ENCODE peak calls at places on chromosomes 11 and 22, in six cellular contexts. R is hepatocyte, P is endodermal cell, M is gastrocnemius medialis, X is body of pancreas, Y is fibroblast of lung. Q is an unnamed sample.

GRCh38 chr11:122706689-122707088 is 51.2 kb downstream of the UBASH3B start:
- DNase-seq in X (no peak), P (no peak), R (no peak), M (no peak), Y (peak), Q (no peak)

GRCh38 chr11:123357353-123357989 is 72.6 kb upstream of the GRAMD1B start:
- DNase-seq in X (no peak), R (no peak), M (no peak), P (no peak), Y (no peak), Q (no peak)

GRCh38 chr22:23128269-23129108 is 13.3 kb downstream of the RSPH14 start:
- DNase-seq in M (no peak), R (peak), Y (peak), P (peak), X (peak), Q (peak)

GRCh38 chr11:10878408-10879214 is 20.8 kb upstream of the ZBED5 start:
- DNase-seq in X (peak), M (no peak), R (peak), P (peak), Y (peak), Q (peak)

GRCh38 chr11:72609451-72609850 is 64.8 kb downstream of the PDE2A start:
- DNase-seq in R (no peak), P (no peak), M (no peak), Y (no peak), X (no peak), Q (no peak)

GRCh38 chr11:13134886-13135285 is 125.8 kb downstream of the RASSF10 start:
- DNase-seq in P (no peak), R (no peak), X (no peak), Y (no peak), M (no peak), Q (no peak)

GRCh38 chr11:122709042-122709760 is 53.7 kb downstream of the UBASH3B start:
- DNase-seq in P (no peak), X (no peak), Y (peak), M (no peak), R (no peak), Q (no peak)

GRCh38 chr11:34302046-34302921 is 55.5 kb downstream of the ABTB2 start:
- DNase-seq in Y (peak), R (no peak), X (no peak), P (peak), M (no peak), Q (no peak)

GRCh38 chr11:1565173-1565903 is 6.7 kb downstream of the DUSP8 start:
- DNase-seq in Y (no peak), X (peak), P (no peak), M (no peak), R (no peak), Q (no peak)

GRCh38 chr11:61698173-61698965 is 18.2 kb downstream of the DAGLA start:
- DNase-seq in P (no peak), Y (peak), R (no peak), M (no peak), X (no peak), Q (no peak)

GRCh38 chr11:69001301-69002081 is 11.6 kb downstream of the MRGPRF start:
- DNase-seq in P (peak), R (peak), X (no peak), M (no peak), Y (no peak), Q (no peak)

GRCh38 chr22:38244106-38244505 is 28.7 kb downstream of the TMEM184B start:
- DNase-seq in M (no peak), X (no peak), R (no peak), P (no peak), Y (no peak), Q (no peak)

GRCh38 chr22:50260801-50261614 is 475 bp downstream of the MAPK12 start:
- DNase-seq in Y (peak), M (no peak), X (peak), R (peak), P (peak), Q (peak)

GRCh38 chr22:36776722-36777121 is 803 bp upstream of the IFT27 start:
- DNase-seq in R (no peak), Y (no peak), X (no peak), P (no peak), M (no peak), Q (no peak)
- H3K4me3 ChIP-seq in R (no peak), Y (no peak), X (no peak), P (peak), M (peak), Q (peak)

GRCh38 chr22:46634011-46634699 is 14.0 kb downstream of the GRAMD4 start:
- DNase-seq in Y (no peak), R (no peak), M (no peak), P (no peak), X (peak), Q (no peak)

GRCh38 chr22:46637711-46638600 is 17.8 kb downstream of the GRAMD4 start:
- DNase-seq in Y (no peak), P (no peak), M (no peak), X (no peak), R (no peak), Q (no peak)

GRCh38 chr22:46636221-46637002 is 16.2 kb downstream of the GRAMD4 start:
- DNase-seq in M (peak), X (no peak), R (no peak), Y (no peak), P (peak), Q (no peak)

GRCh38 chr22:46633334-46633890 is 13.2 kb downstream of the GRAMD4 start:
- DNase-seq in Y (no peak), X (no peak), P (no peak), R (no peak), M (no peak), Q (no peak)

GRCh38 chr22:46635756-46636155 is 15.6 kb downstream of the GRAMD4 start:
- DNase-seq in P (peak), R (peak), Y (no peak), X (no peak), M (no peak), Q (peak)
- TF ChIP-seq CTCF in P (peak), R (peak), Y (no peak), X (no peak), M (no peak), Q (peak)

GRCh38 chr11:77232242-77232641 is 69.2 kb downstream of the GDPD4 start:
- DNase-seq in M (no peak), Y (no peak), P (no peak), X (no peak), R (no peak), Q (no peak)
- H3K4me3 ChIP-seq in M (no peak), Y (no peak), P (no peak), X (no peak), R (no peak), Q (no peak)

GRCh38 chr11:46671958-46672315 is 28.5 kb downstream of the ARHGAP1 start:
- DNase-seq in Y (no peak), M (no peak), X (no peak), P (no peak), R (no peak), Q (no peak)

GRCh38 chr11:46672381-46672839 is 28.0 kb downstream of the ARHGAP1 start:
- DNase-seq in X (no peak), M (no peak), Y (no peak), P (no peak), R (no peak), Q (no peak)

GRCh38 chr11:46666982-46667590 is 33.3 kb downstream of the ARHGAP1 start:
- DNase-seq in X (no peak), Y (no peak), P (no peak), M (no peak), R (no peak), Q (no peak)

GRCh38 chr11:46668480-46669085 is 31.8 kb downstream of the ARHGAP1 start:
- DNase-seq in R (no peak), M (no peak), X (no peak), P (no peak), Y (no peak), Q (peak)

DNA sequence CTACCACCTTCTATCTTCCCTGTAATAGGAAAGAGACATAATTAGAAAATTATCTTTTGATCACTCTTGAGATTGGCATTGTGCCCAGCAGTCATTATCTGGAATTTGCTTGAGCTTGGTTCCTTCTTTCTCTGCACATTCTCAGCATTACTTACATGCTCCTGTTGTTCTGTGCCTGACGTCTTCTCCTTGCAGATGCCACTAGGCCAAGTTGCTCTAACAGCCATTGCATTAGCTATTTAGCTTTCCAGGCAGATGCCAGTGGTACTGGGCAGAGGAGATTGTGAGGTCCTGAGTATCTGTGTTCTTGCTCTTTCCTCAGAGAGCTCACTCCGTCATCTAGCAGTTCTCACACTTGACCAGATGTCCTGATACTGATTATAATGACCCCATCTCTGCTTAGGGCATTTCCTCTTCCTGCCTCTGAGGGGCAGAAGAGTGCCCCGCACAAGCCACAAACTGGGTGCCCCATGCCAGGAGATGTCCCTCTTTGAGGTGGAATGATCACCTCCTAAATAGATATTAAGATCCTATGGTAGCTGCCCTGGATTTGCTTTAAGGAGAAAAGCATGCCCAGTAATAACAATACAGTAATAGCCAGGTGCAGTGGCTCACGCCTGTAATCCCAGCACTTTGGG is 30.7 kb downstream of the ARHGAP1 start:
- DNase-seq in P (peak), R (no peak), X (no peak), M (no peak), Y (no peak), Q (peak)
- TF ChIP-seq CTCF in P (peak), R (peak), X (no peak), M (no peak), Y (no peak), Q (peak)

GRCh38 chr11:79196950-79197349 is 243.9 kb downstream of the TENM4 start:
- DNase-seq in P (no peak), R (no peak), Y (no peak), X (no peak), M (no peak), Q (no peak)

GRCh38 chr11:79192836-79193235 is 248.0 kb downstream of the TENM4 start:
- DNase-seq in M (no peak), R (no peak), X (no peak), Y (no peak), P (no peak), Q (no peak)

GRCh38 chr11:79195209-79195608 is 245.6 kb downstream of the TENM4 start:
- DNase-seq in P (no peak), Y (no peak), X (no peak), M (no peak), R (no peak), Q (no peak)

GRCh38 chr11:79189604-79190003 is 251.2 kb downstream of the TENM4 start:
- DNase-seq in P (no peak), R (no peak), M (no peak), X (peak), Y (no peak), Q (no peak)

DNA sequence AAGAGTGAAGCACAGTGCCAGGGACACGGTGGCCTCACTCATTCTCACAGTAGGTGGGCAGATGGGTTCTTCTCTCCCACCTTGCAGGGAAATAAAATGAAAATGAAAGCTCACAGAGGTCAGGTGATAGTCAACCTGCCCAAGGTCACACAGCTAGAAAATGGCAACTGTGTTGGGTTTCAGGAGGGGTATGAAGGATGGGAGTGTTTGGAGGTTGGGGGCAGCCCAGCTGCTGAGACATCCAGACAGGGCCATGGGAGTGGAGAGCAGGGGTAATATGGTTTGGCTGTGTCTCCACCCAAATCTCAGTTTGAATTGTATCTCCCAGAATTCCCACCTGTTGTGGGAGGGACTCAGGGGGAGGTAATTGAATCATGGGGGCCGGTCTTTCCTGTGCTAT is 247.2 kb downstream of the TENM4 start:
- DNase-seq in R (no peak), M (no peak), X (no peak), Y (no peak), P (no peak), Q (no peak)
- H3K4me3 ChIP-seq in R (no peak), M (no peak), X (no peak), Y (no peak), P (no peak), Q (no peak)

GRCh38 chr11:105000797-105001196 is 22.2 kb downstream of the CASP5 start:
- DNase-seq in M (no peak), X (no peak), Y (no peak), P (peak), R (no peak), Q (peak)
- TF ChIP-seq CTCF in M (peak), X (no peak), Y (peak), P (peak), R (peak), Q (peak)

GRCh38 chr11:45847908-45848316 is 637 bp downstream of the CRY2 start:
- DNase-seq in M (peak), P (peak), Y (peak), X (peak), R (peak), Q (peak)

GRCh38 chr11:45848654-45849081 is 1.4 kb downstream of the CRY2 start:
- DNase-seq in Y (no peak), P (no peak), R (peak), X (peak), M (no peak), Q (no peak)

GRCh38 chr11:45844822-45845573 is 2.3 kb upstream of the CRY2 start:
- DNase-seq in R (no peak), M (no peak), P (no peak), Y (no peak), X (no peak), Q (no peak)

GRCh38 chr11:45846974-45847907 is at the start of gene CRY2:
- DNase-seq in P (peak), M (peak), X (peak), R (peak), Y (peak), Q (peak)

DNA sequence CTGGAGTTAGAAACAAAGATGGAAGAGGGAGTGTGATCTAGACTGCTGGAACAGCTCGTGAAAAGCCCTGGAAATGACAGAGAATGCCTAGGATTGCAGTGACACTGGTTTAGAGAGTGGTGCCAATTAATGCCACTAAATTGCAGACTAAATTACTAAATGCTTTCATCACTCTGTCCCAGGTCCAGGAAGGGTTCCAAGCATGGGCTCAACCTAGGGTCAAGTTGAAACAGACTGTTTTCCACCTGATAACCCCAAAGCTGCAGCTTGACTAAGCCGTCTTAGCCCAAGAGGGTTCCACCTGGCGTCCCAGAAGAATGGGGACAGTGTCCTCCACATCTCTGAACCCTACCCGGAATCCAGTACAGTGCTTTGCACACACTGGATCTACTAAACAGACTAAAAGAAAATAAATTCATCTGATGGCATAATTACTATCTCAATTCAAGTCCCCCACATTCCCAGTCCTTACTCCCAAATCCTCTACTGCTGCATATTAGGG is 1.1 kb upstream of the CRY2 start:
- DNase-seq in P (no peak), X (no peak), R (no peak), M (no peak), Y (no peak), Q (peak)
- H3K4me3 ChIP-seq in P (no peak), X (no peak), R (no peak), M (peak), Y (no peak), Q (peak)

GRCh38 chr22:34108168-34108567 is 187.9 kb upstream of the LARGE1 start:
- DNase-seq in P (no peak), R (no peak), Y (no peak), M (no peak), X (no peak), Q (no peak)

GRCh38 chr22:34115722-34116121 is 195.4 kb upstream of the LARGE1 start:
- DNase-seq in P (no peak), Y (no peak), M (no peak), R (no peak), X (no peak), Q (no peak)

GRCh38 chr22:34113381-34113780 is 193.1 kb upstream of the LARGE1 start:
- DNase-seq in R (no peak), P (no peak), Y (no peak), X (no peak), M (no peak), Q (no peak)

GRCh38 chr22:34116126-34116525 is 195.8 kb upstream of the LARGE1 start:
- DNase-seq in Y (no peak), P (no peak), M (no peak), X (no peak), R (peak), Q (no peak)

DNA sequence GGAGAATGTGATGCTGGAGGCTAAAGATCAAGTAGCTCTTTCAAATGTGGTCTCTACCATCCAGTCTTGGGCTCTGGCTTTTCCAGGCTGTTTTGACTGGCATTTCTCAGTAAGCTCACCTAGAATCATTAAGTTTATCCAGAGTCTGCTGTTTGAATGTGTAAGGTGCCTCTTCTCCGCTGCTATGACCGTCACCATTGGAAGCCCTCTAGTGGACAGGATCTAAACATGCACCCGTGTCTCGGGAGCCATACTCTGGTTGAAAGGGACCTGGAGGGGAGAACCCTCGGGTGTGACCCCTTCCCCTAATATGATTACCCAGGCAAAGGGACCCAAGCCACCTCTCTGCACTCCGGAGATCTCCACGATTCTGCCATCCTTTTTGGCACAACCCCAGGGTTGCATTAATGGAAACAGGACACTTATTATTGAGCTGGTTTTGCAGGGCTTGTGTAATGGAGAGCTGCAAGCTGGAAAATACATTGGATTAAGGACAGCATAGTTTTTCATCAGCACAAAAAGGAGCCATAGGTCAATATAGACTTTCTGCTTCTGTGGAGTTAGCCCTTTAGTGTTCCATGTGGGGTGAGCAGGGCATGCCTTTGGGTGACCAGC is 191.0 kb upstream of the LARGE1 start:
- DNase-seq in M (no peak), X (peak), R (peak), Y (peak), P (peak), Q (peak)
- TF ChIP-seq CTCF in M (peak), X (peak), R (peak), Y (peak), P (peak), Q (peak)

GRCh38 chr11:63535734-63536133 is 874 bp upstream of the PLAAT4 start:
- DNase-seq in P (no peak), M (no peak), R (no peak), X (no peak), Y (no peak), Q (no peak)
- H3K4me3 ChIP-seq in P (no peak), M (no peak), R (no peak), X (no peak), Y (no peak), Q (no peak)

Q was measured in WERI-Rb-1.